ENCODE peak calls at places on chromosomes 3 and 15, in eight cellular contexts. J, R, D, E, Z, I, N and L are unnamed samples.

GRCh38 chr3:13851091-13851849 is 28.6 kb downstream of the WNT7A start:
- DNase-seq in J (no peak), R (no peak), D (no peak), E (no peak), Z (no peak), I (no peak), N (no peak), L (no peak)

GRCh38 chr15:23416349-23417276 is 30.4 kb downstream of the GOLGA6L2 start:
- DNase-seq in J (no peak), R (no peak), D (peak), E (no peak), Z (no peak), I (no peak), N (no peak), L (no peak)

GRCh38 chr15:68289057-68289456 is 11.5 kb downstream of the FEM1B start:
- DNase-seq in J (no peak), R (no peak), D (no peak), E (no peak), Z (no peak), I (no peak), N (no peak), L (no peak)

GRCh38 chr3:99700637-99701268 is 62.4 kb downstream of the COL8A1 start:
- DNase-seq in J (no peak), R (peak), D (no peak), E (no peak), Z (no peak), I (no peak), N (peak), L (no peak)

GRCh38 chr3:47117803-47118364 is 46.0 kb downstream of the SETD2 start:
- DNase-seq in J (no peak), R (no peak), D (no peak), E (no peak), Z (no peak), I (no peak), N (no peak), L (no peak)

GRCh38 chr15:67196672-67197363 is 57.6 kb downstream of the AAGAB start:
- DNase-seq in J (no peak), R (peak), D (no peak), E (no peak), Z (no peak), I (no peak), N (peak), L (no peak)

GRCh38 chr3:32969656-32970055 is 18.2 kb downstream of the CCR4 start:
- DNase-seq in J (no peak), R (peak), D (no peak), E (no peak), Z (no peak), I (no peak), N (no peak), L (no peak)

GRCh38 chr3:193016437-193016887 is 98.8 kb upstream of the MB21D2 start:
- DNase-seq in J (peak), R (peak), D (no peak), E (peak), Z (no peak), I (no peak), N (peak), L (no peak)

GRCh38 chr3:35183915-35184675 is 455.2 kb upstream of the ARPP21 start:
- DNase-seq in J (no peak), R (peak), D (no peak), E (no peak), Z (no peak), I (no peak), N (peak), L (no peak)

GRCh38 chr3:47594792-47595191 is 16.1 kb upstream of the CSPG5 start:
- DNase-seq in J (no peak), R (no peak), D (no peak), E (no peak), Z (no peak), I (no peak), N (no peak), L (no peak)

GRCh38 chr3:78978037-78978436 is 789.8 kb downstream of the ROBO1 start:
- DNase-seq in J (no peak), R (peak), D (no peak), E (no peak), Z (no peak), I (no peak), N (no peak), L (no peak)

GRCh38 chr15:32849769-32850668 is 132.2 kb downstream of the GREM1 start:
- DNase-seq in J (no peak), R (peak), D (no peak), E (no peak), Z (no peak), I (no peak), N (peak), L (no peak)

GRCh38 chr3:144556392-144556791 is 584.8 kb downstream of the DIPK2A start:
- DNase-seq in J (no peak), R (peak), D (no peak), E (no peak), Z (no peak), I (no peak), N (peak), L (no peak)

GRCh38 chr3:136842294-136842693 is 19.7 kb upstream of the NCK1 start:
- DNase-seq in J (no peak), R (no peak), D (no peak), E (no peak), Z (no peak), I (no peak), N (no peak), L (no peak)

GRCh38 chr3:27219127-27219860 is 149.9 kb downstream of the NEK10 start:
- DNase-seq in J (no peak), R (peak), D (no peak), E (no peak), Z (no peak), I (no peak), N (peak), L (no peak)

GRCh38 chr3:40476478-40477470 is at the start of gene ZNF619:
- DNase-seq in J (peak), R (peak), D (peak), E (peak), Z (peak), I (peak), N (peak), L (peak)

GRCh38 chr3:151879037-151879436 is 5.6 kb downstream of the SUCNR1 start:
- DNase-seq in J (no peak), R (peak), D (no peak), E (no peak), Z (no peak), I (no peak), N (no peak), L (no peak)

GRCh38 chr3:111904376-111905241 is 45.5 kb downstream of the PHLDB2 start:
- DNase-seq in J (no peak), R (peak), D (no peak), E (no peak), Z (no peak), I (no peak), N (peak), L (no peak)

GRCh38 chr3:24137958-24138875 is 193.1 kb downstream of the NR1D2 start:
- DNase-seq in J (no peak), R (no peak), D (no peak), E (no peak), Z (no peak), I (no peak), N (no peak), L (no peak)

GRCh38 chr15:46654993-46655392 is 1020.2 kb downstream of the SQOR start:
- DNase-seq in J (no peak), R (no peak), D (no peak), E (no peak), Z (no peak), I (no peak), N (peak), L (no peak)

GRCh38 chr3:133641254-133641653 is 20.5 kb downstream of the TOPBP1 start:
- DNase-seq in J (no peak), R (no peak), D (no peak), E (no peak), Z (no peak), I (no peak), N (no peak), L (no peak)

GRCh38 chr3:137039570-137039969 is 81.8 kb downstream of the IL20RB start:
- DNase-seq in J (no peak), R (no peak), D (no peak), E (no peak), Z (no peak), I (no peak), N (peak), L (no peak)

GRCh38 chr3:129116482-129116946 is 5.1 kb downstream of the RAB43 start:
- DNase-seq in J (no peak), R (no peak), D (no peak), E (no peak), Z (no peak), I (no peak), N (no peak), L (no peak)

GRCh38 chr3:180764481-180764880 is 85.2 kb upstream of the CCDC39 start:
- DNase-seq in J (no peak), R (no peak), D (no peak), E (no peak), Z (no peak), I (no peak), N (no peak), L (no peak)

GRCh38 chr15:51117270-51117669 is 22.6 kb upstream of the TNFAIP8L3 start:
- DNase-seq in J (no peak), R (peak), D (no peak), E (no peak), Z (no peak), I (no peak), N (no peak), L (no peak)

GRCh38 chr3:114756506-114757279 is 390.4 kb downstream of the ZBTB20 start:
- DNase-seq in J (no peak), R (peak), D (no peak), E (peak), Z (peak), I (no peak), N (peak), L (no peak)

GRCh38 chr3:63089007-63089406 is 189.1 kb upstream of the SYNPR start:
- DNase-seq in J (no peak), R (no peak), D (no peak), E (no peak), Z (no peak), I (no peak), N (no peak), L (no peak)

GRCh38 chr15:65909831-65910230 is 40.5 kb downstream of the RAB11A start:
- DNase-seq in J (no peak), R (no peak), D (no peak), E (no peak), Z (no peak), I (no peak), N (no peak), L (no peak)

GRCh38 chr15:34203936-34204335 is 6.0 kb downstream of the KATNBL1 start:
- DNase-seq in J (no peak), R (no peak), D (no peak), E (no peak), Z (no peak), I (no peak), N (no peak), L (no peak)

GRCh38 chr3:41137686-41138111 is 61.6 kb upstream of the CTNNB1 start:
- DNase-seq in J (no peak), R (no peak), D (no peak), E (no peak), Z (no peak), I (no peak), N (no peak), L (no peak)

GRCh38 chr15:47885921-47886320 is 168.6 kb downstream of the SEMA6D start:
- DNase-seq in J (no peak), R (peak), D (no peak), E (no peak), Z (peak), I (no peak), N (no peak), L (no peak)

GRCh38 chr15:43514241-43515057 is 3.0 kb upstream of the MAP1A start:
- DNase-seq in J (no peak), R (no peak), D (peak), E (peak), Z (no peak), I (no peak), N (no peak), L (no peak)

GRCh38 chr3:28645149-28645548 is 296.5 kb upstream of the AZI2 start:
- DNase-seq in J (no peak), R (no peak), D (no peak), E (no peak), Z (no peak), I (no peak), N (no peak), L (no peak)

GRCh38 chr3:183123891-183124290 is 24.6 kb upstream of the MCCC1 start:
- DNase-seq in J (no peak), R (peak), D (no peak), E (no peak), Z (no peak), I (no peak), N (no peak), L (no peak)

GRCh38 chr15:50864876-50865275 is 43.6 kb upstream of the AP4E1 start:
- DNase-seq in J (no peak), R (no peak), D (no peak), E (no peak), Z (no peak), I (no peak), N (no peak), L (no peak)

GRCh38 chr3:43223670-43224364 is 62.5 kb upstream of the SNRK start:
- DNase-seq in J (no peak), R (peak), D (no peak), E (no peak), Z (no peak), I (no peak), N (no peak), L (no peak)
- TF ChIP-seq CTCF in J (no peak), R (peak), D (no peak), E (peak), Z (peak), I (no peak), N (peak), L (peak)

DNA sequence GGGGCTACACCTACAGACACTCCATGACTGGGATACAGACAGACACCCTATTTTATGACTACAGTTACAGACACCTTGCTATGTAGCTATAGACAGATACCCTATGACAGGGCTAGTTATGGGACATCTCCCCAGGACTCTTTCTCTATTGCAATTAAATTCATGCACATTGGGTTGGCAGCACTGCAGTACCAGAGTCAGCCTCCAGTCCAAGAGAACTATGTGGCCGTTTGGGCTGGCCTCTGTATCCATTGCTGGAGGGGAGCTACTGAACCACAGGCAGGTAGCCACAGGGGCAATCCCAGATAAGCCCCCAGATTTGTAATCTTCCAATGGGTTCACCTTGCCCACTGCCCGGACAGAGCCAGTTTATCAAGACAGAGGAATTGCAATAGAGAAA is 108.4 kb upstream of the SPATA16 start:
- DNase-seq in J (no peak), R (no peak), D (no peak), E (no peak), Z (no peak), I (no peak), N (no peak), L (no peak)
- TF ChIP-seq CTCF in J (no peak), R (no peak), D (no peak), E (no peak), Z (no peak), I (no peak), N (no peak), L (no peak)

GRCh38 chr15:100448481-100448880 is 80.3 kb downstream of the CERS3 start:
- DNase-seq in J (no peak), R (no peak), D (no peak), E (no peak), Z (no peak), I (no peak), N (no peak), L (no peak)
- TF ChIP-seq CTCF in J (no peak), R (no peak), D (no peak), E (no peak), Z (no peak), I (no peak), N (no peak), L (no peak)

GRCh38 chr3:50322386-50323091 is at the start of gene HYAL2:
- DNase-seq in J (peak), R (no peak), D (no peak), E (peak), Z (no peak), I (peak), N (no peak), L (no peak)
- TF ChIP-seq CTCF in J (no peak), R (no peak), D (no peak), E (no peak), Z (no peak), I (no peak), N (no peak), L (no peak)

DNA sequence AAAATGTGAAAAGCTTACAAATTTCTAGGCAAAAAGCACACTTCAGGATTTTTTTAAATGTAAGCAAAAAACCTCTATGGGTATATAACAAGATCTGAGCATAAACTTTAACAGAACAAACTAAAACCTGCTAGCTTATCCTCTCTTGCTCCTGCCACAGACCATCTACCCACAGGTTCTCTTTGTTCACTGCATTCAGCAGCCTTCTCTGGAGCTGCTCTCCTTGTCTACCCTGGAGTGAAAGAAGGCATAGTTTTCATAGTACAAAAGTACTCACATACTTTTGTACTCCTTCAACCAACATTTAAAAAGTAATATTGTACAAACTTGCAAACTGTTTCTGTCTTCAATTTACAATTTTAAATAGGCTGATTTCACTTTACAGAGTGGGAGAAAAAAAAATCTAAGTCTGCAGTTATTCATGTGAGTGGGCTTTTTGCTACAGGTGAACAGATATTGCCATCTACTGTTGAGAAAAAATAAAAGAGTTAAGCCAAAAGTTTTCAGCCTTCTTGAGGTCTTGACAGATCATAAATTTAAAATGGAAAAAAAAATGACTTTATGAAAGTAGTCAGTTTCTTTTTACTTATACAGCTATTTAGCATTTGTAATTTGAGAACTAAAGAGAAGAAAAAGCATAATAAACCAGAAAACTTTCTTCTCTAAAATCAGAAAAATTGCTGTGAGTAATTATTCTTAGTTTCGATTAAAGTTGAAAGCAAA is 20.4 kb downstream of the TERC start:
- DNase-seq in J (no peak), R (peak), D (no peak), E (no peak), Z (no peak), I (no peak), N (no peak), L (no peak)
- TF ChIP-seq CTCF in J (no peak), R (peak), D (peak), E (peak), Z (no peak), I (peak), N (no peak), L (no peak)

GRCh38 chr15:40441736-40442531 is 1.2 kb downstream of the BAHD1 start:
- DNase-seq in J (peak), R (no peak), D (peak), E (no peak), Z (no peak), I (no peak), N (no peak), L (peak)

GRCh38 chr15:40439461-40440299 is 1.1 kb upstream of the BAHD1 start:
- DNase-seq in J (no peak), R (no peak), D (peak), E (no peak), Z (no peak), I (peak), N (peak), L (no peak)

GRCh38 chr15:40438712-40439111 is 2.0 kb upstream of the BAHD1 start:
- DNase-seq in J (no peak), R (no peak), D (no peak), E (no peak), Z (no peak), I (no peak), N (no peak), L (no peak)

GRCh38 chr15:40441012-40441735 is 421 bp downstream of the BAHD1 start:
- DNase-seq in J (peak), R (no peak), D (peak), E (no peak), Z (no peak), I (no peak), N (no peak), L (no peak)

GRCh38 chr15:40440300-40441011 is at the start of gene BAHD1:
- DNase-seq in J (peak), R (peak), D (peak), E (peak), Z (peak), I (peak), N (peak), L (peak)
- TF ChIP-seq CTCF in J (no peak), R (no peak), D (no peak), E (no peak), Z (no peak), I (peak), N (no peak), L (no peak)